ENCODE peak calls at places on chromosomes 6 and 20, in five cellular contexts. N is transverse colon, P is breast epithelium, T is GM23338, W is heart right ventricle. D is an unnamed sample.

GRCh38 chr6:41371992-41372525 is 36.7 kb downstream of the NCR2 start:
- DNase-seq in P (no peak), T (peak; percentile 70), N (no peak), W (no peak), D (no peak)

GRCh38 chr20:18058661-18059467 is 1.1 kb upstream of the OVOL2 start:
- DNase-seq in P (peak; percentile 76), N (peak; percentile 56), T (peak; percentile 90), W (no peak), D (no peak)

GRCh38 chr6:105102186-105102585 is 77.6 kb downstream of the POPDC3 start:
- DNase-seq in N (no peak), P (no peak), T (no peak), W (no peak), D (no peak)

GRCh38 chr6:125829433-125829832 is 38.7 kb downstream of the NCOA7 start:
- DNase-seq in P (no peak), N (no peak), W (no peak), T (no peak), D (no peak)

GRCh38 chr6:31734703-31735500 is 1.4 kb downstream of the CLIC1 start:
- DNase-seq in P (no peak), W (peak; percentile 34), T (peak; percentile 85), N (peak; percentile 84), D (peak; percentile 43)

GRCh38 chr6:112357801-112358200 is 10.7 kb downstream of the RFPL4B start:
- DNase-seq in P (no peak), W (no peak), N (no peak), T (no peak), D (no peak)

GRCh38 chr20:18639501-18639979 is 51.7 kb downstream of the DTD1 start:
- DNase-seq in P (no peak), N (no peak), W (no peak), T (no peak), D (no peak)

GRCh38 chr6:79634491-79634890 is 3.4 kb downstream of the SH3BGRL2 start:
- DNase-seq in P (no peak), T (no peak), W (no peak), N (no peak), D (no peak)

GRCh38 chr20:496126-496696 is 33.9 kb upstream of the TBC1D20 start:
- DNase-seq in P (no peak), N (no peak), W (no peak), T (no peak), D (no peak)

GRCh38 chr6:97656236-97656635 is 373.2 kb upstream of the MMS22L start:
- DNase-seq in T (no peak), P (no peak), W (no peak), N (no peak), D (no peak)

GRCh38 chr6:41548098-41548840 is 2.1 kb downstream of the FOXP4 start:
- DNase-seq in N (peak; percentile 26), W (no peak), P (no peak), T (peak; percentile 48), D (peak; percentile 38)

GRCh38 chr20:56875052-56875663 is 246.1 kb downstream of the TFAP2C start:
- DNase-seq in N (peak; percentile 10), W (no peak), T (no peak), P (no peak), D (no peak)

GRCh38 chr20:43938017-43938655 is 23.5 kb downstream of the TOX2 start:
- DNase-seq in P (no peak), T (no peak), N (no peak), W (no peak), D (no peak)

GRCh38 chr6:17250237-17250636 is 30.9 kb upstream of the RBM24 start:
- DNase-seq in P (no peak), T (no peak), W (no peak), N (no peak), D (no peak)

GRCh38 chr6:156563710-156564109 is 213.5 kb upstream of the ARID1B start:
- DNase-seq in W (no peak), N (no peak), P (no peak), T (no peak), D (no peak)

GRCh38 chr6:136723780-136724179 is 68.5 kb downstream of the MAP3K5 start:
- DNase-seq in N (no peak), W (no peak), T (no peak), P (no peak), D (no peak)

GRCh38 chr6:109296305-109296915 is 85.9 kb downstream of the CD164 start:
- DNase-seq in N (peak; percentile 68), W (no peak), T (no peak), P (no peak), D (no peak)

GRCh38 chr6:45703041-45703739 is 312.5 kb downstream of the CLIC5 start:
- DNase-seq in T (no peak), W (no peak), P (no peak), N (no peak), D (no peak)

GRCh38 chr20:57624124-57624523 is 3.9 kb upstream of the ZBP1 start:
- DNase-seq in T (no peak), N (no peak), W (no peak), P (no peak), D (no peak)

GRCh38 chr6:34982424-34982852 is 93.4 kb downstream of the ANKS1A start:
- DNase-seq in N (no peak), W (no peak), P (no peak), T (no peak), D (no peak)

GRCh38 chr20:5135363-5136012 is 8.7 kb downstream of the CDS2 start:
- DNase-seq in T (no peak), W (no peak), N (no peak), P (no peak), D (no peak)

GRCh38 chr6:116180375-116180774 is 54.4 kb upstream of the COL10A1 start:
- DNase-seq in T (no peak), W (no peak), N (no peak), P (no peak), D (no peak)

GRCh38 chr6:99875068-99875467 is 119.0 kb downstream of the MCHR2 start:
- DNase-seq in W (no peak), T (no peak), N (no peak), P (no peak), D (no peak)

GRCh38 chr6:28474441-28475219 is 31.3 kb upstream of the ZSCAN23 start:
- DNase-seq in N (no peak), P (no peak), T (peak; percentile 89), W (no peak), D (no peak)

GRCh38 chr20:3669710-3670367 is 6.6 kb upstream of the GFRA4 start:
- DNase-seq in W (no peak), T (no peak), P (no peak), N (no peak), D (no peak)

GRCh38 chr6:125839471-125839870 is 48.7 kb downstream of the NCOA7 start:
- DNase-seq in P (no peak), T (no peak), N (no peak), W (no peak), D (no peak)

DNA sequence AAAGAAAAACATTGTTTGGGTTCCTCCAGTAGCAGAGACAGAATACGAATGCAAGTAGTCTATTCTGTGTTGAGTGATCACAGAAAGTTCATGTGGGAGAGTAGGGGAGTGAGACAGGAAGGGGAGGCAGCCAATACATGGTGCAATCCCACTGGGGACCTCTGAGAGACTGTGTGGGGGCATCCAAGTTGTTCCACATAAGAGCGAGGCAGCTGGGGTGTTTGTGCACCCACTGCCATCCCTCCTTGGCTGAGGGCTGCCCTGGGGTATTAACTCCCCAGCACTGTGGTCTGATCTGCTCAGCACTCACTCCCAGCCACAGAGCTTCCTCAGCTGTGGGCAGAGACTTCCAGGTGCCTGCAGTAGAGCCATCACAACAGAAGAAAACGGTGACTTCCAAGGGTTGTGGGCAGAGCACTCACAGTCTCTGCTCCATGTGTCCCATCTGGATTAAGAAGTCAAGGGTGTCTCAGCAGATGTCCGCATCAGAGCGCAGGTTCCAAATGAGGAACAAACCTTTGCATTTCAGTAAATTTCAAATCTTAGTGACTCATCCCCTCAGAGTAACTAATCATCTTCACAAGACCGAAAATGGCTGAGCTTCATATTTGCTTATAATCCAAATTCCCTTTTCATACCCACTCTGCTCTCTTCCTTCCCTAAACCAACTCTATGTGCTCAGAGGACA is 101.9 kb upstream of the NAA20 start:
- DNase-seq in P (no peak), N (no peak), T (no peak), W (no peak), D (no peak)
- H3K4me1 ChIP-seq in P (peaks cover 7% of the 10 kb centered on the region), N (peaks cover 3% of the 10 kb centered on the region), T (peaks cover 7% of the 10 kb centered on the region), W (peaks cover 79% of the 10 kb centered on the region), D (no peaks in the 10 kb centered on the region)

GRCh38 chr20:58837717-58838116 is 13.0 kb downstream of the GNAS-AS1 start:
- DNase-seq in N (no peak), T (no peak), P (no peak), W (no peak), D (no peak)

GRCh38 chr20:58840816-58841538 is 9.7 kb downstream of the GNAS-AS1 start:
- DNase-seq in W (no peak), T (peak; percentile 38), N (no peak), P (no peak), D (no peak)

GRCh38 chr20:58838174-58838573 is 12.5 kb downstream of the GNAS-AS1 start:
- DNase-seq in P (no peak), W (no peak), N (no peak), T (no peak), D (no peak)

GRCh38 chr20:58839991-58840747 is 10.5 kb downstream of the GNAS-AS1 start:
- DNase-seq in T (peak; percentile 57), P (no peak), N (no peak), W (no peak), D (no peak)

GRCh38 chr20:58839474-58839874 is 11.2 kb downstream of the GNAS-AS1 start:
- DNase-seq in N (no peak), T (peak; percentile 74), W (peak; percentile 43), P (no peak), D (peak; percentile 28)
- TF ChIP-seq CTCF in N (peak; percentile 17), T (peak; percentile 75), W (no peak), P (peak; percentile 37), D (peak; percentile 48)

GRCh38 chr6:163422574-163422973 is 8.1 kb downstream of the QKI start:
- DNase-seq in N (no peak), W (no peak), T (peak; percentile 46), P (no peak), D (no peak)

GRCh38 chr6:163418273-163419029 is 3.9 kb downstream of the QKI start:
- DNase-seq in P (no peak), W (no peak), N (no peak), T (no peak), D (no peak)

GRCh38 chr6:163419413-163420314 is 5.1 kb downstream of the QKI start:
- DNase-seq in T (no peak), N (no peak), W (no peak), P (no peak), D (no peak)

GRCh38 chr6:163417595-163417994 is 3.1 kb downstream of the QKI start:
- DNase-seq in T (no peak), W (no peak), P (no peak), N (no peak), D (no peak)

DNA sequence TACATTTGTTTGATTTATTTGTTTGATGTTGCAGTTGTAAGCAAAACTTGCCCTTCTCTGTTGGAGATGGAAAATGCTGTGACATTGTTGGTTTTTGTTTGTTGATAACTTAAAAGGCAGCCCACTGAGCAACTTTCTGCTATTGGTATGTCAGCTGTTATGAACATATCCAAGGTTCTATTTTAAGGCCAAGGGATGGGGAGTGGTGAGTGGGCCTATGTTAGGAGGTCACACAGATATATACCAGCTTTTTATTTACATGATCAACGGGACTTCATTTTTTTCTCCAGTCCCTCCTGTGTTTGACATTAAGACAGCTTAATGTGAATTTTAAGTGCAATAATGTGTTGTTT is 5.8 kb downstream of the QKI start:
- DNase-seq in N (no peak), W (no peak), P (no peak), T (no peak), D (no peak)
- H3K4me3 ChIP-seq in N (no peak overlapping the region), W (peak overlapping the region; percentile 5), P (peak overlapping the region; percentile 17), T (no peak overlapping the region), D (no peak overlapping the region)

GRCh38 chr6:33853736-33854135 is 49.9 kb upstream of the MLN start:
- DNase-seq in P (no peak), N (no peak), W (no peak), T (no peak), D (no peak)
- H3K4me1 ChIP-seq in P (no peaks in the 10 kb centered on the region), N (no peaks in the 10 kb centered on the region), W (no peaks in the 10 kb centered on the region), T (peaks cover 11% of the 10 kb centered on the region), D (peaks cover 38% of the 10 kb centered on the region)